ENCODE peak calls at places on chromosome 17, in five cellular contexts. P, C, W, R and B are unnamed samples.

GRCh38 chr17:21385281-21385845 is 9.2 kb downstream of the KCNJ12 start:
- DNase-seq in P (no peak), C (no peak), W (no peak), R (no peak), B (no peak)

GRCh38 chr17:43834106-43834505 is 1.2 kb upstream of the MPP3 start:
- DNase-seq in P (no peak), C (peak; percentile 11), W (peak; percentile 14), R (no peak), B (no peak)

GRCh38 chr17:49646391-49647255 is 31.3 kb downstream of the SPOP start:
- DNase-seq in P (peak; percentile 69), C (no peak), W (peak; percentile 26), R (no peak), B (peak; percentile 41)

GRCh38 chr17:44106801-44107200 is 16.6 kb downstream of the HDAC5 start:
- DNase-seq in P (no peak), C (no peak), W (no peak), R (no peak), B (no peak)

GRCh38 chr17:321386-321941 is 31.1 kb downstream of the RPH3AL start:
- DNase-seq in P (no peak), C (no peak), W (no peak), R (no peak), B (no peak)

GRCh38 chr17:74467221-74467951 is 952 bp downstream of the CD300A start:
- DNase-seq in P (no peak), C (no peak), W (no peak), R (no peak), B (no peak)

GRCh38 chr17:2814499-2815341 is 18.5 kb downstream of the RAP1GAP2 start:
- DNase-seq in P (no peak), C (peak; percentile 94), W (no peak), R (no peak), B (peak; percentile 99)

GRCh38 chr17:1470774-1471462 is 14.9 kb upstream of the CRK start:
- DNase-seq in P (no peak), C (no peak), W (no peak), R (no peak), B (no peak)

GRCh38 chr17:19645608-19646250 is 2.8 kb upstream of the ALDH3A2 start:
- DNase-seq in P (no peak), C (peak; percentile 30), W (no peak), R (peak; percentile 39), B (peak; percentile 67)

DNA sequence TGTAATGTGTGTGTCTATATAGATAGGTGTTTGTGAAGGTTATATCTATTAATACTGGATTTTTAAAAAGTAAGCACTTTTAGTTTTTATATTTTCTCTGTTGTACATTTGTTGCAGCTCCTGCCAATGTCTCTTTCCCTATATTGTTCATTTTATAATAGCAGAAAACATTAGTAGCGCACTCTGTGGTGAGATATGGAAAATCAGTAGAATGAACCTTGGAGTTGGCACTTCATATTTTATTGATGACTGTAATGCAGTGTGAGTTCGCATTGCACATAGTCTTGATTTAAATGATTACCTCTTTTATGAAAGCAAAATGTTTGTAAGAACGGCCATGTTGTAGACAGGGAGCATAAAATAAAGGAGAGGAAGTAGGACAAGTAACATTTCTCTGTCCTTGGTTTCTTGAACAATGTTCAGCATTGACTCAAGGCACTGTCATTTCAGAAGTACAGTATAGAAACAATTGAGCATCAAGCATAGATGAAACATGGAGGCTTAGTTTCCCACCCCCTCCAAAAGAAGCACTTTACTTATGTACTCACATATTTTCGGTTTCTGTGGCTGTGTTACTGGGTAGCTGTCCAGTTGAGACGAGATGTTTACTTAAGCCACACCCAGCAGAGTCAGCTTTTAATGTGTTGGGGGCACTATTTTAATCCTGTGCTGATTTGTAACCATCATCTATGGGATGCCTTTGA is 74.0 kb downstream of the TANC2 start:
- DNase-seq in P (no peak), C (no peak), W (peak; percentile 17), R (no peak), B (no peak)
- H3K4me3 ChIP-seq in P (no peak overlapping the region), C (no peak overlapping the region), W (no peak overlapping the region), R (peak overlapping the region; percentile 22), B (no peak overlapping the region)

GRCh38 chr17:68489919-68490318 is 22.3 kb upstream of the PRKAR1A start:
- DNase-seq in P (no peak), C (no peak), W (no peak), R (no peak), B (no peak)

GRCh38 chr17:68480885-68481284 is 23.6 kb upstream of the WIPI1 start:
- DNase-seq in P (no peak), C (no peak), W (no peak), R (no peak), B (no peak)

GRCh38 chr17:68482576-68483001 is 25.3 kb upstream of the WIPI1 start:
- DNase-seq in P (no peak), C (no peak), W (no peak), R (no peak), B (no peak)

GRCh38 chr17:68484458-68484857 is 27.2 kb upstream of the WIPI1 start:
- DNase-seq in P (no peak), C (no peak), W (no peak), R (no peak), B (no peak)
- H3K4me3 ChIP-seq in P (no peak overlapping the region), C (no peak overlapping the region), W (no peak overlapping the region), R (no peak overlapping the region), B (no peak overlapping the region)

GRCh38 chr17:63703556-63704258 is 3.8 kb upstream of the LIMD2 start:
- DNase-seq in P (no peak), C (no peak), W (no peak), R (no peak), B (no peak)
- H3K4me3 ChIP-seq in P (no peak overlapping the region), C (no peak overlapping the region), W (no peak overlapping the region), R (no peak overlapping the region), B (peak overlapping the region; percentile 73)

DNA sequence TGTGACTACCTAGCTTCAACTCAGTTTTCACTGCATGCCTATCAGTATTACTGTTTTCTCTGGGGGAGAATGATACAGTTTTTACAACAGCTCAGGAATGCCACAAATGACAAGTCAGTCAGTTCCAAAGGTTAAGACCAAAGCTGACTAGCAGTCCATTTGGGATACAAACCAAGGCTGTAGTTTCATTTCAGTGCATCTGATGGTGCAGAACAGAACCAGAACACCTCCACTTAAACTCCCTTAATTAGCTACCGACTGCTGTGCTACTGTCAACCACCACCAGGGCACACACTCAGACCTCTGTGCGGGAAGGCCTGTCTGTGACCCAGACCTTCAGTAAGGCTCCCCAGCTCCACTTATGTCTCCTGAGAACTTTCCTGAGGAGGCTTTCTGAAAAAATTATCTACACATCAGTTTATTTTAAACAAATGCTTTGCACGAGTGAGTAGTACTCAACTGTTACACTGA is 20.4 kb downstream of the NFE2L1 start:
- DNase-seq in P (no peak), C (no peak), W (peak; percentile 31), R (no peak), B (no peak)
- H3K4me3 ChIP-seq in P (no peak overlapping the region), C (no peak overlapping the region), W (no peak overlapping the region), R (no peak overlapping the region), B (no peak overlapping the region)

GRCh38 chr17:81097134-81097942 is 62.4 kb downstream of the BAIAP2 start:
- DNase-seq in P (no peak), C (no peak), W (no peak), R (peak; percentile 84), B (no peak)

GRCh38 chr17:81095608-81095888 is 60.6 kb downstream of the BAIAP2 start:
- DNase-seq in P (no peak), C (no peak), W (no peak), R (no peak), B (peak; percentile 25)

GRCh38 chr17:81096741-81097133 is 61.8 kb downstream of the BAIAP2 start:
- DNase-seq in P (no peak), C (no peak), W (no peak), R (no peak), B (no peak)

GRCh38 chr17:81099888-81100287 is 64.9 kb downstream of the BAIAP2 start:
- DNase-seq in P (no peak), C (no peak), W (no peak), R (no peak), B (no peak)

DNA sequence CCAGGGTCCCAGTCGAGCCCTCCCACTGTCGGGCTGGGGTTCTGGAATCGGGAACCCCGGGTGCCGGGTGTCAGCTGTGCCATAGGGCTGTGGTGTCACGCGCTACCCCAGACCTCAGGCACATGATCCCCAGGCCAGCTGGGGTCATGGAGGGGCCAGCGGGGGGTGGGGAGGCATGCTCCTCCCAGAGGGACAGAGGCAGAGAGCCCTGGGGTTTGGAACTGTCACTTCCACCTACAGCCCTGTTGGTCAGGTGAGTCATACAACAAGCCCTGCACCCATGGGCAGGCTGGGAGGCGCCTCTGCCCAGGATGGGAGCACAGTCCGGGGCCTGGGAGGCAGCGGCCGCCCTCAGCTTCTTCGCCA is 63.0 kb downstream of the BAIAP2 start:
- DNase-seq in P (no peak), C (no peak), W (no peak), R (no peak), B (no peak)
- H3K4me3 ChIP-seq in P (no peak overlapping the region), C (no peak overlapping the region), W (peak overlapping the region; percentile 52), R (no peak overlapping the region), B (no peak overlapping the region)

GRCh38 chr17:14298221-14298994 is 2.5 kb upstream of the HS3ST3B1 start:
- DNase-seq in P (no peak), C (no peak), W (no peak), R (no peak), B (no peak)
- H3K4me3 ChIP-seq in P (no peak overlapping the region), C (no peak overlapping the region), W (no peak overlapping the region), R (no peak overlapping the region), B (peak overlapping the region; percentile 94)

GRCh38 chr17:77887110-77887463 is 71.4 kb upstream of the TNRC6C start:
- DNase-seq in P (no peak), C (no peak), W (no peak), R (no peak), B (no peak)
- H3K4me3 ChIP-seq in P (no peak overlapping the region), C (no peak overlapping the region), W (peak overlapping the region; percentile 65), R (peak overlapping the region; percentile 60), B (peak overlapping the region; percentile 86)

GRCh38 chr17:34714475-34715410 is 135.4 kb downstream of the TMEM132E start:
- DNase-seq in P (no peak), C (no peak), W (no peak), R (no peak), B (no peak)
- H3K4me3 ChIP-seq in P (no peak overlapping the region), C (no peak overlapping the region), W (no peak overlapping the region), R (no peak overlapping the region), B (no peak overlapping the region)